ENCODE peak calls at places on chromosome 2, in four cellular contexts. One of them, this sample, is unnamed.
A peak's percentile ranks its signal among the peaks of the same experiment; 100 is the strongest.

GRCh38 chr2:231684314-231685223 is 23.8 kb upstream of the PTMA start:
- DNase-seq in A172: no peak
- DNase-seq in NCI-H2081 treated with DMSO at 0.1 percent for 48 hours: peak; percentile 46
- DNase-seq in H54: no peak
- DNase-seq in this sample: no peak

GRCh38 chr2:203623104-203623503 is 83.3 kb upstream of the CD28 start:
- DNase-seq in A172: peak; percentile 91
- DNase-seq in NCI-H2081 treated with DMSO at 0.1 percent for 48 hours: no peak
- DNase-seq in H54: peak; percentile 74
- DNase-seq in this sample: peak; percentile 78

GRCh38 chr2:118697771-118698170 is 149.7 kb downstream of the EN1 start:
- DNase-seq in A172: peak; percentile 76
- DNase-seq in NCI-H2081 treated with DMSO at 0.1 percent for 48 hours: no peak
- DNase-seq in H54: no peak
- DNase-seq in this sample: no peak

GRCh38 chr2:161088658-161089350 is 71.4 kb upstream of the TANK start:
- DNase-seq in A172: no peak
- DNase-seq in NCI-H2081 treated with DMSO at 0.1 percent for 48 hours: no peak
- DNase-seq in H54: no peak
- DNase-seq in this sample: no peak

GRCh38 chr2:86815616-86816015 is 24.9 kb upstream of the CD8A start:
- DNase-seq in A172: no peak
- DNase-seq in NCI-H2081 treated with DMSO at 0.1 percent for 48 hours: no peak
- DNase-seq in H54: no peak
- DNase-seq in this sample: no peak

GRCh38 chr2:229815858-229816257 is 101.5 kb upstream of the DNER start:
- DNase-seq in A172: peak; percentile 37
- DNase-seq in NCI-H2081 treated with DMSO at 0.1 percent for 48 hours: no peak
- DNase-seq in H54: peak; percentile 13
- DNase-seq in this sample: peak; percentile 22

GRCh38 chr2:59249441-59250330 is 1008.6 kb upstream of the FANCL start:
- DNase-seq in A172: peak; percentile 6
- DNase-seq in NCI-H2081 treated with DMSO at 0.1 percent for 48 hours: no peak
- DNase-seq in H54: no peak
- DNase-seq in this sample: no peak

GRCh38 chr2:215324811-215325210 is 13.0 kb downstream of the ATIC start:
- DNase-seq in A172: no peak
- DNase-seq in NCI-H2081 treated with DMSO at 0.1 percent for 48 hours: no peak
- DNase-seq in H54: no peak
- DNase-seq in this sample: no peak

GRCh38 chr2:74181739-74182138 is 3.1 kb upstream of the MOB1A start:
- DNase-seq in A172: no peak
- DNase-seq in NCI-H2081 treated with DMSO at 0.1 percent for 48 hours: no peak
- DNase-seq in H54: no peak
- DNase-seq in this sample: no peak

GRCh38 chr2:112787294-112787693 is 3.0 kb upstream of the IL1A start:
- DNase-seq in A172: peak; percentile 23
- DNase-seq in NCI-H2081 treated with DMSO at 0.1 percent for 48 hours: no peak
- DNase-seq in H54: no peak
- DNase-seq in this sample: no peak

GRCh38 chr2:40204268-40204667 is 247.6 kb downstream of the SLC8A1 start:
- DNase-seq in A172: no peak
- DNase-seq in NCI-H2081 treated with DMSO at 0.1 percent for 48 hours: no peak
- DNase-seq in H54: no peak
- DNase-seq in this sample: no peak

GRCh38 chr2:235577404-235578330 is 83.8 kb downstream of the AGAP1 start:
- DNase-seq in A172: no peak
- DNase-seq in NCI-H2081 treated with DMSO at 0.1 percent for 48 hours: no peak
- DNase-seq in H54: no peak
- DNase-seq in this sample: no peak

GRCh38 chr2:191691016-191691725 is 13.2 kb downstream of the NABP1 start:
- DNase-seq in A172: peak; percentile 87
- DNase-seq in NCI-H2081 treated with DMSO at 0.1 percent for 48 hours: peak; percentile 17
- DNase-seq in H54: no peak
- DNase-seq in this sample: peak; percentile 65

GRCh38 chr2:233329489-233330135 is 22.0 kb downstream of the SAG start:
- DNase-seq in A172: peak; percentile 86
- DNase-seq in NCI-H2081 treated with DMSO at 0.1 percent for 48 hours: peak; percentile 58
- DNase-seq in H54: peak; percentile 29
- DNase-seq in this sample: no peak

GRCh38 chr2:58891828-58892366 is 650.8 kb upstream of the FANCL start:
- DNase-seq in A172: no peak
- DNase-seq in NCI-H2081 treated with DMSO at 0.1 percent for 48 hours: no peak
- DNase-seq in H54: no peak
- DNase-seq in this sample: no peak

GRCh38 chr2:81283081-81283480 is 978.5 kb upstream of the LRRTM1 start:
- DNase-seq in A172: no peak
- DNase-seq in NCI-H2081 treated with DMSO at 0.1 percent for 48 hours: no peak
- DNase-seq in H54: no peak
- DNase-seq in this sample: peak; percentile 1

GRCh38 chr2:240858321-240858720 is 10.3 kb upstream of the AGXT start:
- DNase-seq in A172: no peak
- DNase-seq in NCI-H2081 treated with DMSO at 0.1 percent for 48 hours: no peak
- DNase-seq in H54: no peak
- DNase-seq in this sample: no peak

GRCh38 chr2:28247747-28248146 is 144.9 kb upstream of the FOSL2 start:
- DNase-seq in A172: no peak
- DNase-seq in NCI-H2081 treated with DMSO at 0.1 percent for 48 hours: no peak
- DNase-seq in H54: no peak
- DNase-seq in this sample: no peak

GRCh38 chr2:103805746-103806145 is 1043.9 kb downstream of the TMEM182 start:
- DNase-seq in A172: no peak
- DNase-seq in NCI-H2081 treated with DMSO at 0.1 percent for 48 hours: no peak
- DNase-seq in H54: no peak
- DNase-seq in this sample: no peak

GRCh38 chr2:60992985-60993392 is 24.5 kb upstream of the PEX13 start:
- DNase-seq in A172: no peak
- DNase-seq in NCI-H2081 treated with DMSO at 0.1 percent for 48 hours: no peak
- DNase-seq in H54: no peak
- DNase-seq in this sample: no peak

GRCh38 chr2:119758881-119759450 is 756 bp upstream of the PTPN4 start:
- DNase-seq in A172: no peak
- DNase-seq in NCI-H2081 treated with DMSO at 0.1 percent for 48 hours: no peak
- DNase-seq in H54: no peak
- DNase-seq in this sample: no peak

GRCh38 chr2:128504242-128505149 is 185.8 kb upstream of the HS6ST1 start:
- DNase-seq in A172: no peak
- DNase-seq in NCI-H2081 treated with DMSO at 0.1 percent for 48 hours: no peak
- DNase-seq in H54: no peak
- DNase-seq in this sample: no peak

GRCh38 chr2:53768233-53768542 is 584 bp downstream of the CHAC2 start:
- DNase-seq in A172: no peak
- DNase-seq in NCI-H2081 treated with DMSO at 0.1 percent for 48 hours: no peak
- DNase-seq in H54: no peak
- DNase-seq in this sample: peak; percentile 56

GRCh38 chr2:205590759-205591158 is 91.5 kb upstream of the NRP2 start:
- DNase-seq in A172: peak; percentile 70
- DNase-seq in NCI-H2081 treated with DMSO at 0.1 percent for 48 hours: no peak
- DNase-seq in H54: no peak
- DNase-seq in this sample: no peak

GRCh38 chr2:17736989-17737388 is 16.6 kb downstream of the SMC6 start:
- DNase-seq in A172: no peak
- DNase-seq in NCI-H2081 treated with DMSO at 0.1 percent for 48 hours: no peak
- DNase-seq in H54: no peak
- DNase-seq in this sample: no peak

GRCh38 chr2:168033966-168034365 is 213.4 kb downstream of the STK39 start:
- DNase-seq in A172: no peak
- DNase-seq in NCI-H2081 treated with DMSO at 0.1 percent for 48 hours: no peak
- DNase-seq in H54: no peak
- DNase-seq in this sample: no peak

GRCh38 chr2:229300371-229300770 is 29.3 kb upstream of the PID1 start:
- DNase-seq in A172: no peak
- DNase-seq in NCI-H2081 treated with DMSO at 0.1 percent for 48 hours: no peak
- DNase-seq in H54: no peak
- DNase-seq in this sample: no peak

GRCh38 chr2:111226797-111227700 is 106.3 kb downstream of the BCL2L11 start:
- DNase-seq in A172: no peak
- DNase-seq in NCI-H2081 treated with DMSO at 0.1 percent for 48 hours: no peak
- DNase-seq in H54: no peak
- DNase-seq in this sample: no peak

GRCh38 chr2:19883486-19883885 is 18.3 kb downstream of the TTC32 start:
- DNase-seq in A172: no peak
- DNase-seq in NCI-H2081 treated with DMSO at 0.1 percent for 48 hours: no peak
- DNase-seq in H54: no peak
- DNase-seq in this sample: no peak

GRCh38 chr2:62706721-62707516 is 1.4 kb downstream of the EHBP1 start:
- DNase-seq in A172: no peak
- DNase-seq in NCI-H2081 treated with DMSO at 0.1 percent for 48 hours: no peak
- DNase-seq in H54: no peak
- DNase-seq in this sample: no peak

GRCh38 chr2:177026956-177027355 is 185.6 kb upstream of the HNRNPA3 start:
- DNase-seq in A172: no peak
- DNase-seq in NCI-H2081 treated with DMSO at 0.1 percent for 48 hours: no peak
- DNase-seq in H54: no peak
- DNase-seq in this sample: no peak

GRCh38 chr2:196183528-196184231 is 12.3 kb upstream of the STK17B start:
- DNase-seq in A172: no peak
- DNase-seq in NCI-H2081 treated with DMSO at 0.1 percent for 48 hours: no peak
- DNase-seq in H54: no peak
- DNase-seq in this sample: no peak

This sample was measured in HTR-8/SVneo.